ENCODE peak calls at places on chromosomes 4 and X, in nine cellular contexts. One of them, this sample, is unnamed.

GRCh38 chrX:9515973-9516538 is 51.2 kb downstream of the TBL1X start:
- DNase-seq in D341Med: no peak
- DNase-seq in psoas muscle: no peak
- DNase-seq in CD8-positive, alpha-beta memory T cell: no peak
- DNase-seq in activated naive CD8-positive, alpha-beta T cell treated with anti-CD3 and anti-CD28 coated beads, Interleukin-2, amount 50 U/mL, for 24 hours: no peak
- DNase-seq in Caco-2: no peak
- DNase-seq in NCI-H510A: no peak
- DNase-seq in HS-5: no peak
- DNase-seq in stimulated activated CD8-positive, alpha-beta memory T cell treated with anti-CD3 and anti-CD28 coated beads, Interleukin-7, amount 100 ng/mL, for 24 hours: no peak
- DNase-seq in this sample: no peak

GRCh38 chrX:56089376-56089775 is 142.8 kb upstream of the KLF8 start:
- DNase-seq in psoas muscle: no peak
- DNase-seq in activated naive CD8-positive, alpha-beta T cell treated with anti-CD3 and anti-CD28 coated beads, Interleukin-2, amount 50 U/mL, for 24 hours: no peak
- DNase-seq in stimulated activated CD8-positive, alpha-beta memory T cell treated with anti-CD3 and anti-CD28 coated beads, Interleukin-7, amount 100 ng/mL, for 24 hours: no peak
- DNase-seq in D341Med: no peak
- DNase-seq in Caco-2: no peak
- DNase-seq in CD8-positive, alpha-beta memory T cell: no peak
- DNase-seq in NCI-H510A: no peak
- DNase-seq in HS-5: no peak
- DNase-seq in this sample: no peak

GRCh38 chrX:15269618-15270521 is at the start of gene ASB9:
- DNase-seq in D341Med: no peak
- DNase-seq in Caco-2: peak
- DNase-seq in HS-5: peak
- DNase-seq in stimulated activated CD8-positive, alpha-beta memory T cell treated with anti-CD3 and anti-CD28 coated beads, Interleukin-7, amount 100 ng/mL, for 24 hours: no peak
- DNase-seq in CD8-positive, alpha-beta memory T cell: no peak
- DNase-seq in activated naive CD8-positive, alpha-beta T cell treated with anti-CD3 and anti-CD28 coated beads, Interleukin-2, amount 50 U/mL, for 24 hours: peak
- DNase-seq in psoas muscle: no peak
- DNase-seq in NCI-H510A: no peak
- DNase-seq in this sample: peak

GRCh38 chrX:103864886-103865534 is 33.0 kb upstream of the RAB9B start:
- DNase-seq in CD8-positive, alpha-beta memory T cell: no peak
- DNase-seq in Caco-2: no peak
- DNase-seq in activated naive CD8-positive, alpha-beta T cell treated with anti-CD3 and anti-CD28 coated beads, Interleukin-2, amount 50 U/mL, for 24 hours: no peak
- DNase-seq in psoas muscle: no peak
- DNase-seq in HS-5: no peak
- DNase-seq in NCI-H510A: no peak
- DNase-seq in D341Med: no peak
- DNase-seq in stimulated activated CD8-positive, alpha-beta memory T cell treated with anti-CD3 and anti-CD28 coated beads, Interleukin-7, amount 100 ng/mL, for 24 hours: no peak
- DNase-seq in this sample: no peak

GRCh38 chrX:4671344-4671743 is 957.9 kb upstream of the PRKX start:
- DNase-seq in CD8-positive, alpha-beta memory T cell: no peak
- DNase-seq in activated naive CD8-positive, alpha-beta T cell treated with anti-CD3 and anti-CD28 coated beads, Interleukin-2, amount 50 U/mL, for 24 hours: no peak
- DNase-seq in D341Med: no peak
- DNase-seq in NCI-H510A: no peak
- DNase-seq in stimulated activated CD8-positive, alpha-beta memory T cell treated with anti-CD3 and anti-CD28 coated beads, Interleukin-7, amount 100 ng/mL, for 24 hours: no peak
- DNase-seq in psoas muscle: no peak
- DNase-seq in HS-5: no peak
- DNase-seq in Caco-2: no peak
- DNase-seq in this sample: no peak

GRCh38 chr4:124650614-124651013 is 61.9 kb downstream of the ANKRD50 start:
- DNase-seq in CD8-positive, alpha-beta memory T cell: peak
- DNase-seq in D341Med: no peak
- DNase-seq in NCI-H510A: no peak
- DNase-seq in stimulated activated CD8-positive, alpha-beta memory T cell treated with anti-CD3 and anti-CD28 coated beads, Interleukin-7, amount 100 ng/mL, for 24 hours: no peak
- DNase-seq in HS-5: no peak
- DNase-seq in Caco-2: no peak
- DNase-seq in psoas muscle: no peak
- DNase-seq in activated naive CD8-positive, alpha-beta T cell treated with anti-CD3 and anti-CD28 coated beads, Interleukin-2, amount 50 U/mL, for 24 hours: no peak
- DNase-seq in this sample: no peak

GRCh38 chrX:124266325-124267087 is 66.0 kb upstream of the TEX13D start:
- DNase-seq in CD8-positive, alpha-beta memory T cell: no peak
- DNase-seq in stimulated activated CD8-positive, alpha-beta memory T cell treated with anti-CD3 and anti-CD28 coated beads, Interleukin-7, amount 100 ng/mL, for 24 hours: no peak
- DNase-seq in psoas muscle: no peak
- DNase-seq in Caco-2: no peak
- DNase-seq in HS-5: no peak
- DNase-seq in activated naive CD8-positive, alpha-beta T cell treated with anti-CD3 and anti-CD28 coated beads, Interleukin-2, amount 50 U/mL, for 24 hours: no peak
- DNase-seq in NCI-H510A: no peak
- DNase-seq in D341Med: no peak
- DNase-seq in this sample: no peak

GRCh38 chr4:88159137-88159725 is 792 bp upstream of the ABCG2 start:
- DNase-seq in psoas muscle: no peak
- DNase-seq in CD8-positive, alpha-beta memory T cell: no peak
- DNase-seq in NCI-H510A: no peak
- DNase-seq in HS-5: no peak
- DNase-seq in activated naive CD8-positive, alpha-beta T cell treated with anti-CD3 and anti-CD28 coated beads, Interleukin-2, amount 50 U/mL, for 24 hours: no peak
- DNase-seq in D341Med: no peak
- DNase-seq in Caco-2: peak
- DNase-seq in stimulated activated CD8-positive, alpha-beta memory T cell treated with anti-CD3 and anti-CD28 coated beads, Interleukin-7, amount 100 ng/mL, for 24 hours: no peak
- DNase-seq in this sample: peak

GRCh38 chrX:104343408-104344129 is 88.8 kb upstream of the ESX1 start:
- DNase-seq in psoas muscle: no peak
- DNase-seq in NCI-H510A: no peak
- DNase-seq in activated naive CD8-positive, alpha-beta T cell treated with anti-CD3 and anti-CD28 coated beads, Interleukin-2, amount 50 U/mL, for 24 hours: peak
- DNase-seq in D341Med: peak
- DNase-seq in Caco-2: peak
- DNase-seq in HS-5: no peak
- DNase-seq in CD8-positive, alpha-beta memory T cell: no peak
- DNase-seq in stimulated activated CD8-positive, alpha-beta memory T cell treated with anti-CD3 and anti-CD28 coated beads, Interleukin-7, amount 100 ng/mL, for 24 hours: peak
- DNase-seq in this sample: peak